ENCODE peak calls at places on chromosomes 5 and 9, in seven cellular contexts. W, L, T, D, E, P and I are unnamed samples.

GRCh38 chr5:134103998-134104612 is 10.4 kb upstream of the TCF7 start:
- DNase-seq in W (no peak), L (no peak), T (no peak), D (no peak), E (no peak), P (no peak), I (no peak)

GRCh38 chr9:76137941-76138340 is 247.5 kb downstream of the PCSK5 start:
- DNase-seq in W (no peak), L (no peak), T (no peak), D (no peak), E (no peak), P (no peak), I (no peak)

GRCh38 chr9:119234636-119235035 is 134.6 kb downstream of the BRINP1 start:
- DNase-seq in W (no peak), L (no peak), T (no peak), D (no peak), E (no peak), P (no peak), I (no peak)

GRCh38 chr9:3516667-3517330 is 9.0 kb downstream of the RFX3 start:
- DNase-seq in W (no peak), L (no peak), T (no peak), D (no peak), E (no peak), P (no peak), I (no peak)

GRCh38 chr9:124017064-124017928 is 5.7 kb downstream of the LHX2 start:
- DNase-seq in W (no peak), L (no peak), T (no peak), D (no peak), E (no peak), P (no peak), I (peak; percentile 78)

GRCh38 chr5:94754824-94755223 is 136.4 kb downstream of the SLF1 start:
- DNase-seq in W (no peak), L (no peak), T (no peak), D (no peak), E (no peak), P (no peak), I (no peak)

GRCh38 chr5:163569284-163569683 is 63.9 kb downstream of the MAT2B start:
- DNase-seq in W (no peak), L (no peak), T (no peak), D (no peak), E (no peak), P (no peak), I (no peak)

GRCh38 chr9:88280816-88281382 is 107.3 kb upstream of the SPIN1 start:
- DNase-seq in W (no peak), L (no peak), T (no peak), D (no peak), E (no peak), P (no peak), I (no peak)

GRCh38 chr9:136675477-136676296 is 11.6 kb downstream of the AGPAT2 start:
- DNase-seq in W (no peak), L (no peak), T (peak; percentile 60), D (no peak), E (no peak), P (no peak), I (no peak)

GRCh38 chr5:95850391-95850894 is 27.9 kb upstream of the GLRX start:
- DNase-seq in W (no peak), L (no peak), T (peak; percentile 80), D (no peak), E (no peak), P (no peak), I (no peak)

GRCh38 chr5:41246376-41246775 is 33.0 kb upstream of the C6 start:
- DNase-seq in W (no peak), L (peak; percentile 32), T (peak; percentile 10), D (no peak), E (no peak), P (no peak), I (no peak)

GRCh38 chr9:120877276-120878034 is 467 bp upstream of the PHF19 start:
- DNase-seq in W (no peak), L (peak; percentile 78), T (peak; percentile 55), D (peak; percentile 68), E (peak; percentile 66), P (peak; percentile 55), I (peak; percentile 88)

GRCh38 chr5:8840237-8840636 is 705.6 kb downstream of the SEMA5A start:
- DNase-seq in W (no peak), L (no peak), T (no peak), D (no peak), E (no peak), P (no peak), I (no peak)

GRCh38 chr5:1161832-1162229 is 39.6 kb upstream of the SLC6A19 start:
- DNase-seq in W (peak; percentile 48), L (no peak), T (peak; percentile 85), D (peak; percentile 83), E (peak; percentile 43), P (no peak), I (peak; percentile 73)

GRCh38 chr5:111401906-111402305 is 110.4 kb downstream of the STARD4 start:
- DNase-seq in W (no peak), L (no peak), T (no peak), D (no peak), E (no peak), P (no peak), I (no peak)

GRCh38 chr5:111408817-111409216 is 103.5 kb downstream of the STARD4 start:
- DNase-seq in W (no peak), L (no peak), T (no peak), D (no peak), E (no peak), P (no peak), I (no peak)

GRCh38 chr5:111404270-111404769 is 108.0 kb downstream of the STARD4 start:
- DNase-seq in W (no peak), L (no peak), T (peak; percentile 10), D (no peak), E (no peak), P (no peak), I (no peak)

GRCh38 chr5:111411321-111411720 is 101.0 kb downstream of the STARD4 start:
- DNase-seq in W (no peak), L (no peak), T (no peak), D (no peak), E (no peak), P (no peak), I (no peak)

GRCh38 chr5:111407562-111407961 is 104.8 kb downstream of the STARD4 start:
- DNase-seq in W (no peak), L (no peak), T (no peak), D (no peak), E (no peak), P (no peak), I (no peak)
- H3K9me3 ChIP-seq in W (no peaks in the 10 kb centered on the region), L (no peaks in the 10 kb centered on the region), T (no peaks in the 10 kb centered on the region), D (no peaks in the 10 kb centered on the region), E (no peaks in the 10 kb centered on the region), P (no peaks in the 10 kb centered on the region), I (no peaks in the 10 kb centered on the region)

GRCh38 chr9:5650356-5651105 is 21.6 kb downstream of the RIC1 start:
- DNase-seq in W (no peak), L (no peak), T (no peak), D (no peak), E (no peak), P (no peak), I (peak; percentile 44)

GRCh38 chr9:5652810-5653209 is 23.9 kb downstream of the RIC1 start:
- DNase-seq in W (no peak), L (no peak), T (no peak), D (no peak), E (no peak), P (no peak), I (no peak)

GRCh38 chr9:5651246-5651645 is 22.3 kb downstream of the RIC1 start:
- DNase-seq in W (no peak), L (no peak), T (no peak), D (no peak), E (no peak), P (no peak), I (no peak)
- H3K9me3 ChIP-seq in W (peaks cover 6% of the 10 kb centered on the region), L (peaks cover 32% of the 10 kb centered on the region), T (no peaks in the 10 kb centered on the region), D (peaks cover 36% of the 10 kb centered on the region), E (peaks cover 21% of the 10 kb centered on the region), P (peaks cover 47% of the 10 kb centered on the region), I (peaks cover 1% of the 10 kb centered on the region)

GRCh38 chr5:62211405-62211804 is 94.6 kb upstream of the KIF2A start:
- DNase-seq in W (no peak), L (no peak), T (no peak), D (no peak), E (no peak), P (no peak), I (no peak)

GRCh38 chr5:62208218-62208852 is 97.7 kb upstream of the KIF2A start:
- DNase-seq in W (no peak), L (no peak), T (no peak), D (no peak), E (no peak), P (no peak), I (no peak)

GRCh38 chr5:62206150-62206829 is 99.7 kb upstream of the KIF2A start:
- DNase-seq in W (no peak), L (no peak), T (no peak), D (no peak), E (no peak), P (no peak), I (no peak)
- H3K9me3 ChIP-seq in W (no peaks in the 10 kb centered on the region), L (no peaks in the 10 kb centered on the region), T (no peaks in the 10 kb centered on the region), D (no peaks in the 10 kb centered on the region), E (no peaks in the 10 kb centered on the region), P (no peaks in the 10 kb centered on the region), I (no peaks in the 10 kb centered on the region)

DNA sequence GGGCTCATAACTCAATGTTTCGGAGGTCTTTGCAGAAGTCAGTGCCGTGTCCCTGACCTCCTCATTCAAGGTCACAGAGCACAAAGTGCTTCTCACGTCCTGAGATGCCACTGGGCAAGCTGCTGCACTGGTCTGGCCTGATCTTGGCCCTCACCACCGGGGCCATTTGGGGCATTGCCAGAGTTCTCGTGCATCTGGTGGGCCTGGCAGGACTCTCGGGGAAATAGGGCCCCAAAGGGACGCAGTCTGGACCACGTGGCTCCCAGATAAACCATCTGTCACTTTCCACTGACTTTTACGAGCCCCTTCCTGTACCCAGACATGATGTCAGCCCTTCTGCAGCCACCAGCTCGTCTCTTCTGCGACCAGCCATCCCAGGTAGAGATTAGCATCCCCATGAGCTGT is 54.8 kb downstream of the HRH2 start:
- DNase-seq in W (no peak), L (no peak), T (no peak), D (no peak), E (no peak), P (no peak), I (peak; percentile 45)
- H3K9me3 ChIP-seq in W (no peaks in the 10 kb centered on the region), L (no peaks in the 10 kb centered on the region), T (no peaks in the 10 kb centered on the region), D (peaks cover 6% of the 10 kb centered on the region), E (no peaks in the 10 kb centered on the region), P (no peaks in the 10 kb centered on the region), I (peaks cover 10% of the 10 kb centered on the region)